ENCODE peak calls at places on chromosomes 4 and X, in six cellular contexts. K, S, B, H, N and A are unnamed samples.

GRCh38 chr4:166165829-166166420 is 292.9 kb downstream of the TLL1 start:
- DNase-seq in K (peak), S (peak), B (no peak), H (no peak), N (peak), A (peak)

GRCh38 chrX:29952016-29952415 is 263.3 kb upstream of the MAGEB2 start:
- DNase-seq in K (no peak), S (no peak), B (no peak), H (no peak), N (no peak), A (no peak)

GRCh38 chr4:118087366-118087765 is 53.1 kb downstream of the NDST3 start:
- DNase-seq in K (no peak), S (no peak), B (no peak), H (no peak), N (no peak), A (no peak)

GRCh38 chr4:76147454-76148141 is 599 bp downstream of the NUP54 start:
- DNase-seq in K (peak), S (peak), B (peak), H (peak), N (peak), A (peak)

GRCh38 chr4:124459922-124460301 is 252.6 kb downstream of the ANKRD50 start:
- DNase-seq in K (no peak), S (no peak), B (no peak), H (no peak), N (no peak), A (no peak)

GRCh38 chrX:101080326-101080725 is 1.6 kb downstream of the TMEM35A start:
- DNase-seq in K (no peak), S (no peak), B (no peak), H (no peak), N (no peak), A (no peak)

GRCh38 chr4:1239141-1239948 is 9.6 kb downstream of the CTBP1 start:
- DNase-seq in K (no peak), S (no peak), B (peak), H (peak), N (no peak), A (no peak)

GRCh38 chrX:141220342-141221008 is 21.8 kb downstream of the SPANXC start:
- DNase-seq in K (peak), S (no peak), B (no peak), H (no peak), N (no peak), A (no peak)

GRCh38 chrX:136168929-136169735 is 21.8 kb downstream of the FHL1 start:
- DNase-seq in K (no peak), S (no peak), B (peak), H (peak), N (no peak), A (no peak)

GRCh38 chrX:114964374-114964773 is 53.0 kb downstream of the IL13RA2 start:
- DNase-seq in K (no peak), S (no peak), B (no peak), H (no peak), N (no peak), A (no peak)

GRCh38 chrX:114962209-114962608 is 55.2 kb downstream of the IL13RA2 start:
- DNase-seq in K (no peak), S (no peak), B (no peak), H (no peak), N (no peak), A (no peak)

DNA sequence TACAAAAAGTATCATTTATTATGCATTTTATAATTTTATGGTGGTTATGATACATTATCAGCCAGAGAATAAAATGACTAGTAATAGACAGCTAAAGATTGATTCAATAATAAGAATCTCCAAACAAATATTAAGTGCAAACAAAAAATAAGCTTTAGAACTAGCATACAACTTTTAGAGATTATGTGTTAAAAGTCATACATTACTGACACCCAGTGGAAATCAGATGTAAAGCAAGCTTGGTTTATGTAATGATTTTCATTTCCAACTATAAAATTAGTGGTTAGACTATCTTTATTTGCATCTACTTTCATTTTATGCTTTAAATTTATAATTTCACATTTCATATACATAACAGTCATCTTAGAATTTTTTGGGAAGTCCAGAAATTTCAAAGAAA is 57.7 kb downstream of the IL13RA2 start:
- DNase-seq in K (no peak), S (peak), B (no peak), H (no peak), N (peak), A (no peak)
- TF ChIP-seq CTCF in K (no peak), S (peak), B (peak), H (peak), N (peak), A (peak)

GRCh38 chrX:104310084-104310483 is 55.4 kb upstream of the ESX1 start:
- DNase-seq in K (no peak), S (no peak), B (peak), H (no peak), N (no peak), A (no peak)
- TF ChIP-seq CTCF in K (peak), S (no peak), B (peak), H (no peak), N (no peak), A (peak)

DNA sequence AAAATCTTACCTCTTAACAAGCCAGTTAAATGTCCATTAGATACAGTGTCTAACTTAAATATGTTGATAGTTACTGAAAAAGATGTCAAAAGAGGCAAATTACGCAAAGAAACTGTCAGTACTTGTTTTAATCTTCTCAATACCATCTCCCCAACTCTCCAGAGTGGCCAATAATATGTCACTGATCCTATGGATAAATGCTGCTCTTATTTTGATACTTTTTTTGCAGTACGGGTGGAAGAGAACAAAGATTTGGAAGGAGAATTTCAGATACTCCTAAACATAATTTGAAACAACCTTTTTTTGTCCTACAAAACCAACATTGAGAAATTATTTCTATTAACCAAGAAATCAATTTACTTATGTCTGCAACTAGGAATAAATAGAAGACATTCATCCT is 192.6 kb downstream of the CBR4 start:
- DNase-seq in K (peak), S (no peak), B (no peak), H (no peak), N (no peak), A (no peak)
- TF ChIP-seq CTCF in K (no peak), S (no peak), B (no peak), H (no peak), N (no peak), A (no peak)

DNA sequence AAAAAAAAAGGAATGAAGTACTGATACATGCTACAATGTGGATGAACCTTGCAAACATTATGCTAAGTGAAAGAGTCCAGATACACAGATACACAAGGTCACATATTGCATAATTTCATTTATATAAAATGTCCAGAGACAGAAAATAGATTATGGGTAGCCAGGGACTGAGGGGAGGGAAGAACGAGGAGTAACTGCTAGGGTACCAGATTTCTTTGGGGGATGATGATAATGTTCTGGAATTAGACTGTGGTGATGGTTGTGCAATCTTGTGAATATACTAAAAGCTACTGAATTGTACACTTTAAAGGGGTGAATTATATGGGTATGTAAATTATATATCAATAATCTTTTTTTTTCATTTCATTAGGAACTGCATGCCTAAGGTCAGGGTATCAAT is 20.8 kb upstream of the AP1AR start:
- DNase-seq in K (no peak), S (no peak), B (no peak), H (no peak), N (no peak), A (no peak)
- TF ChIP-seq CTCF in K (no peak), S (no peak), B (no peak), H (no peak), N (no peak), A (no peak)

DNA sequence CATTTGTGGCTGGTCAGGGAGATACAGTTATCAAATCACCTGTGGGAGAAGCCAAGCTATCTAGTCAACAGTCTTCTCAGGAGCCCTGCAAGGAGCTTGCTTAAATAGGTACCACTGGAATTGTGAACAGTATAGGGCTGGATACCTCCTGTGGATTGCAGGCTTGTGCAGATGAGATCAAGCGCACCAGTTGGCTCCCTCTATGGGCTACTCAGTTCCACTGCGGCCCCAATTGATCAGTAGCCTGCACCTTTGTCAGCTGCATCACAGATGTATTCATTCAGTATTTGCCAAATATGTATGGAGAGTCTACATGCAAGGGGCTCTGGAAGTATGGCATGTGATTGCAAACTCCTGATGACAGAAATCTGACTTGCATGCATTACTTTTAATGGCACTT is 28.6 kb downstream of the TEX13A start:
- DNase-seq in K (no peak), S (peak), B (no peak), H (no peak), N (peak), A (no peak)
- TF ChIP-seq CTCF in K (no peak), S (no peak), B (peak), H (no peak), N (peak), A (peak)

GRCh38 chrX:9911479-9911878 is 55.7 kb upstream of the CLDN34 start:
- DNase-seq in K (no peak), S (no peak), B (no peak), H (no peak), N (no peak), A (no peak)
- TF ChIP-seq CTCF in K (no peak), S (no peak), B (no peak), H (no peak), N (no peak), A (no peak)

DNA sequence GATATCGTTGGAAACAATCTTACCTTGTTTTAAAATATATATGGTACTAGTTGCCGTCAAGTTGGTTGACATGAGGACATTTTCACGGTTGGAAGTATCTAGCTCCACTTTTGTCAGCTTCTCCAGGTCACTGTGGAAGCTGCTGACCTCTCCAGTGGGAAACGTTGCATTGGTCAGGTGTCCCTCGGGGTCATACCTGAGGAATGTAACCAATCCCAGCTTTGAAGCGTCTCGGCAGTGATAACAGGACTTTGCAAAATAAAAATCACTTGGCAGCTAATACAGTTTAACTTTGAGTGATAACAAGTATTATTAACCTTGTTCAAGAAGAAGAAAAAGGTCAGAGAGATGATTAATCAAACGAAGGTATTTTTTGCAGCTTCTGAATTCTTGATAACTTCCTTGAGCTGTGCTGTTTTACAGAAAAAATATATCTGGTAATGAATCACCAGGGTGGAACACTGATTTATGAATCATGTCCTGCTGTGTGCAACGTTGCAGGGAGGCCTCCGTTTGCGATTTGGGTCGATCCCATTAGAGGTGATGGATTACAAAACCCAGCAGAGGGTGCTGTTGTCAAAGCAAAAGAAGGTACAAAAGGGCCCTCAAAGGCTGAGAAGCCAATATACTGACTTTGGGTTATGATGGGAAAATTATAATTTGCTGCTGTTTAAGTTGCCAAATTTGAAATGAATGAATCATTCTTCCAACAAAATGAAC is 60.1 kb downstream of the SH2D1A start:
- DNase-seq in K (peak), S (peak), B (no peak), H (peak), N (peak), A (peak)
- TF ChIP-seq CTCF in K (peak), S (no peak), B (peak), H (peak), N (peak), A (peak)

DNA sequence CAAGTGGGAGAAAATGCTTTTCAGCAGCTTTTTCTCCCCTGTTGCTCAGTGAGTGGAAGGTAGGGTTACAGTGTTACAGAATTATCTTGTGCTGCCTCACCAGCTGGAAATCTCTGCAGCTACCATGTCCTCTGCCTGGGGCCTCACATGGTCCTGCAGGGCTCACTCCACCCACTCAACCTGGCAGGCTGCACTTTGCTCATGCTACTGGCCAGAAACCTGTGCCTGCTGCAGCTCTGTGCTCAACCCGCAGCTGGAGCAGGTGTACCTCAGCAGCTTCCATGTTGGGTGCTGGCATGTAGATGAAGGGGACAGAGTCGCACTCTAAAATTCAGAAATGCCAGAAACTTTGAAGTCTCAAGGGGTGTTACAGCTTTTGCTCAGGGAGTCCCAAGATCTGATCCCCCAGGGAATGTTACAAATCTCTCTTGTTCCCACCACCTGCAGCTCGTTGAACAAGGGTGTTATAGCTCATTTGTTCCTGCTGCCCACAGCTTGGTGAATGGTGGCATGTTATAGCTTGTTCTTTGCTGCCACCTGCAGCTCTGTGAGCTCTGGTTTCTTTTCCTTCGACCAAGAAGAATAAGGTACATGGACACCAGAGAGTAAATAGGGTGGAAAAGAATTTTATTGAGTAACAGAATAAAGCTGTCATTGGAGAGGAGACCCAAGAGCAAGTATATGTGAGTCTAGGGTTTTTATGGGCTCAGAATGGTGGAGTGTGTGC is 845.8 kb downstream of the TECRL start:
- DNase-seq in K (no peak), S (no peak), B (no peak), H (no peak), N (no peak), A (no peak)
- TF ChIP-seq CTCF in K (no peak), S (no peak), B (no peak), H (no peak), N (peak), A (peak)

GRCh38 chrX:80578518-80579105 is 158.4 kb downstream of the TENT5D start:
- DNase-seq in K (no peak), S (peak), B (no peak), H (no peak), N (peak), A (no peak)
- TF ChIP-seq CTCF in K (peak), S (peak), B (peak), H (peak), N (peak), A (peak)

DNA sequence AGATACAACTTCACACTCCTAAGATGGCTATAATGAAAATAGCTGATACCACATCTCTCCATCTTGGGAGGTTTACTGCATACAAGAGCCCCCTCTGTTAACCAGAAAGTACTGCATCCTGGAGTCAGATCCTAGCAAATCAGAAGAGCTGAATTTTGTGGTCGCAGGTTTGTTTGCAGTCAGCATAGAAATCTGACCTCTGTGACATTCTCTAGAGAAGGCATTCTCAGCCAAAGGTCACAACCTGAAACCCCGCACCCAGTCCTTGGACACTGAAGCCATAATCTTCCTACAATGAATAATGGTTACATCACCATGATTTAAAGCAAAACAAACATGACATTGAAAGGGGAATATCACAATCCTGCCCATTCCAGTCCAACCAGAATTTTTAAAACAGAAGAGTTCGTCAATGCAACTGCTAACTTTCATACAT is 17.7 kb downstream of the HS6ST2 start:
- DNase-seq in K (no peak), S (no peak), B (no peak), H (no peak), N (no peak), A (no peak)
- TF ChIP-seq CTCF in K (no peak), S (no peak), B (no peak), H (no peak), N (no peak), A (peak)